ENCODE peak calls at places on chromosomes 3 and 15, in five cellular contexts. O is trophoblast cell, M is IMR-90, H is neuronal stem cell, U is mesenchymal stem cell. L is an unnamed sample.

GRCh38 chr3:124774305-124774673 is 44.0 kb downstream of the UMPS start:
- DNase-seq in M (peak), U (peak), O (peak), H (peak), L (peak)

GRCh38 chr3:105365536-105366301 is 990 bp upstream of the ALCAM start:
- DNase-seq in U (peak), M (peak), H (peak), O (no peak), L (peak)

GRCh38 chr3:139430467-139430866 is 41.0 kb upstream of the COPB2 start:
- DNase-seq in U (no peak), M (no peak), O (no peak), H (no peak), L (no peak)

GRCh38 chr3:26623409-26624208 is 1.0 kb downstream of the LRRC3B start:
- DNase-seq in O (no peak), H (peak), M (no peak), U (no peak), L (no peak)

GRCh38 chr3:71305246-71306206 is 278.0 kb downstream of the FOXP1 start:
- DNase-seq in O (no peak), H (peak), U (peak), M (peak), L (peak)

GRCh38 chr3:44159901-44160300 is 81.8 kb upstream of the TOPAZ1 start:
- DNase-seq in U (no peak), M (no peak), H (no peak), O (no peak), L (no peak)

GRCh38 chr15:40523611-40524010 is 41.2 kb downstream of the CCDC32 start:
- DNase-seq in U (no peak), O (no peak), M (no peak), H (no peak), L (no peak)

GRCh38 chr3:184765730-184766074 is 46.3 kb upstream of the VPS8 start:
- DNase-seq in U (no peak), M (peak), O (peak), H (no peak), L (no peak)

GRCh38 chr3:61848885-61849284 is 287.5 kb downstream of the PTPRG start:
- DNase-seq in H (no peak), M (peak), O (no peak), U (no peak), L (no peak)

GRCh38 chr3:151203053-151203420 is at the start of gene GPR171:
- DNase-seq in U (no peak), H (no peak), M (no peak), O (no peak), L (no peak)

GRCh38 chr15:100807028-100807427 is 72.6 kb upstream of the ALDH1A3 start:
- DNase-seq in O (no peak), M (no peak), U (no peak), H (no peak), L (no peak)

GRCh38 chr15:69718916-69719315 is 266.3 kb downstream of the RPLP1 start:
- DNase-seq in O (no peak), H (no peak), M (no peak), U (no peak), L (no peak)

GRCh38 chr3:143328459-143328858 is 208.9 kb downstream of the CHST2 start:
- DNase-seq in O (no peak), H (no peak), U (no peak), M (no peak), L (no peak)

GRCh38 chr15:51262468-51262867 is 75.9 kb downstream of the CYP19A1 start:
- DNase-seq in U (no peak), M (no peak), H (no peak), O (no peak), L (no peak)

GRCh38 chr3:45062697-45063070 is 36.6 kb downstream of the CLEC3B start:
- DNase-seq in U (no peak), H (no peak), M (no peak), O (no peak), L (no peak)

GRCh38 chr3:32410367-32411246 is 19.0 kb downstream of the CMTM7 start:
- DNase-seq in M (no peak), O (peak), H (no peak), U (no peak), L (no peak)

GRCh38 chr3:120093119-120093922 is 926 bp downstream of the GSK3B start:
- DNase-seq in H (peak), U (peak), O (no peak), M (peak), L (no peak)

GRCh38 chr3:62125376-62125775 is 248.0 kb downstream of the FEZF2 start:
- DNase-seq in M (no peak), H (no peak), O (no peak), U (no peak), L (no peak)

GRCh38 chr3:34260266-34260990 is 462.0 kb downstream of the PDCD6IP start:
- DNase-seq in M (peak), U (peak), O (peak), H (peak), L (peak)

GRCh38 chr3:77038928-77039605 is 832 bp upstream of the ROBO2 start:
- DNase-seq in H (peak), O (no peak), U (peak), M (peak), L (peak)

GRCh38 chr3:128054363-128054762 is 2.1 kb downstream of the SEC61A1 start:
- DNase-seq in M (peak), H (no peak), O (peak), U (peak), L (no peak)

GRCh38 chr15:90857883-90858443 is 10.4 kb upstream of the FURIN start:
- DNase-seq in U (no peak), H (no peak), M (no peak), O (no peak), L (no peak)

GRCh38 chr3:15631426-15632211 is 30.1 kb downstream of the BTD start:
- DNase-seq in O (no peak), U (peak), M (peak), H (no peak), L (peak)
- H3K14ac ChIP-seq in O (no peak), U (no peak), M (peak), H (no peak), L (no peak)

GRCh38 chr3:126085276-126085675 is 1.4 kb upstream of the SLC41A3 start:
- DNase-seq in H (no peak), M (no peak), U (no peak), O (no peak), L (no peak)

GRCh38 chr3:126084667-126085180 is 800 bp upstream of the SLC41A3 start:
- DNase-seq in U (no peak), H (no peak), M (no peak), O (peak), L (no peak)

GRCh38 chr3:126083511-126083912 is 412 bp downstream of the SLC41A3 start:
- DNase-seq in O (peak), H (peak), U (peak), M (peak), L (peak)

GRCh38 chr3:126083138-126083445 is 832 bp downstream of the SLC41A3 start:
- DNase-seq in U (no peak), H (no peak), M (no peak), O (no peak), L (no peak)

GRCh38 chr3:126083913-126084514 is at the start of gene SLC41A3:
- DNase-seq in M (peak), U (peak), O (peak), H (peak), L (peak)
- H4K8ac ChIP-seq in M (peak), U (peak), O (peak), H (no peak), L (no peak)

DNA sequence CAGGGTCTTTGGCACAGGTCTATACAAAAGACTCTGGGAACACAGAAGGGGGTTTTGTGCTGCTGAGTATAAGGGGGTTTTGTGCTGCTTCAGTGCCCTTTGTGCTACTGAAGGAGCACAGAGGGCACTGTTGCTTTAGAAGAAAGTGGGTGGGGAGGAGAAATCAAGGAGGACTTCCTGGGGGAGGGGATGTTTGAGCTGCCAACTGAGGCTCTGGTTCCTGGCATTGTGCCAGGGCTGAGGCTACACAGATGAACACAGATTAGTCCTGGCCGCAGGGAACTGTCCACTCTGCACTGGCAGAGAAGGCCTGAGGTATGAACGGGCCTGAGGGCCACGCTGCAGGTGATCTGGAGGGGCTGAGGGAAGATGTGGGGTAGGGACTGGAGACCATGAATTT is 32.2 kb upstream of the SEC13 start:
- DNase-seq in O (no peak), M (peak), H (no peak), U (no peak), L (no peak)
- H3K14ac ChIP-seq in O (no peak), M (peak), H (no peak), U (no peak), L (no peak)

GRCh38 chr15:80911821-80912220 is 77.8 kb downstream of the MESD start:
- DNase-seq in O (no peak), M (no peak), H (no peak), U (no peak), L (no peak)
- H4K8ac ChIP-seq in O (no peak), M (no peak), H (no peak), U (no peak), L (no peak)

DNA sequence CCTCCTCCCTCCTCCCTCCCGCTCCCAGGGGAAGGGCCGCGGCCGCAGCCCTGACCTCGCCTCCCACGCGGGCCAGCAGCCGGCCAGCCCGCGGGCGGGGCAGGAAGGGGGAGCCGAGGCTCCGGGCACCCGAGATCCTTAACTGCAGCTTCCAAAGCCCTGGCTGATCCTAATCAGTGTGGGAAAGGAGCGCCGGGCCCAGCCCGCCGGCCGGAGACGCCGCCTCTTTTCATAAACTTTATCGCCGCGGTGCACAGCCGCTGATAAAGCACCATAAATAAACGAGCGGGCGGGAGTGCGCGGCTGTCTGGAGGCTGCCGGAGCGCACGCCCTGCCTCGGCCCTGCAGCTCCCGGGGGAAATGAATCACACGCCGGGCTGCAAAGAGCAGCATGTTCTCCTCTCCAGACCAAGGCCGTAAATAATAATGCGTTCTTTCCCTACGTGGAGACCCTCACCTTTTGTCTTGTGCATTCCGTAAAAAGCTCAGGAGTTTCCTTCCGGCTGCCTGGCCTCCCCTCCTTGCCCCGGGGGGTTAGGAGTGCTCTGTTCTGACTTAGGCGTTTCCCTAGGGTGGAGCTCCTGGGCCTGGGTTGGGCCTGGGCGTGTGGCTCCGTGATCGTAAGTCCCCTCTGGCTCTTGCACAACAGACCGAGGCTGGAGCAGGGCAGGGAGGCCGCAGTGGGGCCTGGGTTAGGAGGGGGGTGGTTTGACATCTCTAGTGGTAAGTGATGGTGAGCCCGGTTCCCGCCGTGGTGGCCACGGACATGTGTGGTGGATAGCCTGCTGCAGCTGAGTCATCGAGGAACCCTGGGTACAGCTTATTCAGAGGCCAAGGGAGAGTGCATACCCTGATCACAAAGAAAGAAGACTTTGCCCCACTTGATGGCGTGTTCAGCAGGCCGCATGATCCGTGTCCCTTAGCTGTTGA is 132.6 kb upstream of the HES1 start:
- DNase-seq in M (peak), O (peak), U (peak), H (peak), L (peak)
- H3K14ac ChIP-seq in M (no peak), O (no peak), U (no peak), H (peak), L (peak)

DNA sequence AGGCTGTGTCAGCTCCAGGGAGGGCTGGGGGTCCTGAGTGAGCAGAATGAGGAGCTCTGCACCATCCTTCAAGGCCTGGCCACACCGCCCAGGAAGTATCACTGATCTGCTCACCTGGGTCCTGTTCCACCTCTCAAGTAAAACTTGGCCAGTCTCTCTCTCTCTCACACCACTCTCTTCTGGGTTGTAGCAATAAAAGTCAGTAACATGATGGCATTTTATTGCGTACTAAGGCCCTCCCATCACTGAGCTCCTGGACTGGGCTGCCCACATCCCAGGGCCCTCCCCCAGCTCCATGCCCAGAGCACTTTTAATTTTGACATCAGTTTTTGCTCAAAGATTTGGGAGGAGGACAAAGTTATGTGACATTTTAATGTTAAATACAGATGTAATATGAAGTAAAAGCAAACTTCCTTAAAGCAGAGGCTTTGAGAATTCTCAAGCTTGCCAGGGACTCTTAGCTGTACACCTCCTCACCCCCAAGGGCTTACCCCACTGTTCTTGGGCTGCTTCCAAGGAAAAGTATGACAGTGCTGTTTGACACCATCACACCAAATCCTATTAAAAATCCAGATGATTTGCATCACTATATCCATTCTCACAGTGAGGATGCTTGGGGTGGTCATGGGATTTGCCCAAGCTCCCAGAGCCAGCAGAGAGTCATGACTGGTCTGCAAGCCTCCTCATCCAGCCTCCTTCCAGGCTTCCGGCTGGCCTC is 105.1 kb upstream of the SLCO2A1 start:
- DNase-seq in O (no peak), M (no peak), U (no peak), H (no peak), L (no peak)
- H4K8ac ChIP-seq in O (no peak), M (no peak), U (no peak), H (no peak), L (no peak)

GRCh38 chr3:19146685-19147650 is 1.3 kb upstream of the KCNH8 start:
- DNase-seq in O (peak), U (peak), M (peak), H (peak), L (peak)
- H3K14ac ChIP-seq in O (peak), U (no peak), M (no peak), H (no peak), L (peak)

GRCh38 chr3:167734498-167735232 is at the start of gene PDCD10:
- DNase-seq in M (peak), H (peak), O (peak), U (peak), L (peak)
- H4K8ac ChIP-seq in M (peak), H (no peak), O (peak), U (peak), L (no peak)